ENCODE peak calls at places on chromosomes 4 and X, in six cellular contexts. K, B, T, D, M and P are unnamed samples.

GRCh38 chr4:109574931-109575804 is 15.1 kb downstream of the MCUB start:
- DNase-seq in K (no peak), B (no peak), T (no peak), D (no peak), M (no peak), P (no peak)

GRCh38 chr4:1404573-1405248 is 1.5 kb downstream of the NKX1-1 start:
- DNase-seq in K (no peak), B (no peak), T (peak; percentile 2), D (no peak), M (no peak), P (no peak)

GRCh38 chrX:101219840-101220191 is 230 bp downstream of the DRP2 start:
- DNase-seq in K (no peak), B (peak; percentile 17), T (no peak), D (no peak), M (no peak), P (no peak)

GRCh38 chrX:70973221-70973620 is 42.3 kb upstream of the SLC7A3 start:
- DNase-seq in K (no peak), B (no peak), T (no peak), D (no peak), M (no peak), P (peak; percentile 49)

GRCh38 chrX:102708900-102709299 is 3.3 kb upstream of the GPRASP2 start:
- DNase-seq in K (no peak), B (no peak), T (no peak), D (no peak), M (no peak), P (no peak)

GRCh38 chrX:34612036-34612435 is 45.0 kb downstream of the TMEM47 start:
- DNase-seq in K (no peak), B (no peak), T (no peak), D (no peak), M (no peak), P (no peak)

GRCh38 chr4:69321153-69321729 is 41.0 kb downstream of the UGT2B28 start:
- DNase-seq in K (no peak), B (no peak), T (peak; percentile 54), D (no peak), M (no peak), P (no peak)

GRCh38 chr4:528296-528695 is 29.3 kb downstream of the PIGG start:
- DNase-seq in K (no peak), B (no peak), T (no peak), D (no peak), M (no peak), P (no peak)

GRCh38 chr4:145694929-145695328 is 15.0 kb downstream of the C4orf51 start:
- DNase-seq in K (no peak), B (no peak), T (no peak), D (no peak), M (no peak), P (no peak)

GRCh38 chr4:102799816-102800215 is 27.5 kb downstream of the UBE2D3 start:
- DNase-seq in K (no peak), B (no peak), T (no peak), D (no peak), M (no peak), P (no peak)

GRCh38 chr4:162117051-162117450 is 46.7 kb downstream of the FSTL5 start:
- DNase-seq in K (no peak), B (no peak), T (no peak), D (no peak), M (no peak), P (no peak)

GRCh38 chrX:31480696-31481095 is 408.9 kb upstream of the FTHL17 start:
- DNase-seq in K (no peak), B (no peak), T (no peak), D (no peak), M (no peak), P (no peak)

GRCh38 chrX:54675762-54676161 is 122.3 kb downstream of the ITIH6 start:
- DNase-seq in K (no peak), B (no peak), T (no peak), D (no peak), M (no peak), P (no peak)

GRCh38 chrX:10648608-10649007 is 28.2 kb upstream of the MID1 start:
- DNase-seq in K (no peak), B (no peak), T (no peak), D (no peak), M (no peak), P (no peak)

GRCh38 chrX:70454441-70455365 is 10.1 kb downstream of the DLG3 start:
- DNase-seq in K (peak; percentile 78), B (peak; percentile 61), T (peak; percentile 81), D (peak; percentile 76), M (peak; percentile 47), P (peak; percentile 75)

GRCh38 chrX:123835661-123836371 is 24.0 kb upstream of the XIAP start:
- DNase-seq in K (no peak), B (no peak), T (no peak), D (no peak), M (no peak), P (peak; percentile 30)

GRCh38 chr4:3224971-3225850 is 23.7 kb upstream of the MSANTD1 start:
- DNase-seq in K (peak; percentile 11), B (no peak), T (no peak), D (peak; percentile 15), M (peak; percentile 15), P (no peak)

GRCh38 chrX:42398967-42399631 is 378.9 kb downstream of the PPP1R2C start:
- DNase-seq in K (no peak), B (no peak), T (no peak), D (no peak), M (no peak), P (no peak)

GRCh38 chr4:158051401-158052235 is 121.2 kb downstream of the GASK1B start:
- DNase-seq in K (peak; percentile 49), B (no peak), T (no peak), D (peak; percentile 45), M (peak; percentile 31), P (peak; percentile 38)

GRCh38 chr4:168059251-168059650 is 33.1 kb upstream of the ANXA10 start:
- DNase-seq in K (no peak), B (no peak), T (no peak), D (no peak), M (no peak), P (no peak)

GRCh38 chr4:122854444-122854843 is 27.8 kb downstream of the FGF2 start:
- DNase-seq in K (no peak), B (no peak), T (no peak), D (peak; percentile 19), M (no peak), P (no peak)

GRCh38 chrX:39852496-39852895 is 245.3 kb downstream of the BCOR start:
- DNase-seq in K (no peak), B (no peak), T (no peak), D (no peak), M (no peak), P (no peak)

GRCh38 chrX:151084454-151084853 is 91.9 kb upstream of the GPR50 start:
- DNase-seq in K (no peak), B (no peak), T (no peak), D (no peak), M (no peak), P (no peak)

GRCh38 chr4:83438719-83439118 is 16.9 kb downstream of the HELQ start:
- DNase-seq in K (no peak), B (no peak), T (no peak), D (no peak), M (no peak), P (no peak)

GRCh38 chrX:132375941-132376340 is 112.9 kb downstream of the MBNL3 start:
- DNase-seq in K (no peak), B (no peak), T (no peak), D (no peak), M (no peak), P (no peak)

GRCh38 chrX:41116948-41117347 is 31.7 kb downstream of the USP9X start:
- DNase-seq in K (no peak), B (no peak), T (no peak), D (no peak), M (no peak), P (no peak)

GRCh38 chrX:131058136-131058868 is at the start of gene ARHGAP36:
- DNase-seq in K (no peak), B (no peak), T (no peak), D (no peak), M (no peak), P (no peak)

GRCh38 chr4:4639370-4639769 is 97.5 kb upstream of the STX18 start:
- DNase-seq in K (no peak), B (no peak), T (no peak), D (no peak), M (no peak), P (no peak)

GRCh38 chrX:37684918-37685317 is 673 bp upstream of the XK start:
- DNase-seq in K (no peak), B (no peak), T (no peak), D (no peak), M (no peak), P (no peak)

GRCh38 chr4:145525291-145525740 is 43.7 kb downstream of the SMAD1 start:
- DNase-seq in K (no peak), B (no peak), T (no peak), D (no peak), M (no peak), P (no peak)

GRCh38 chr4:8151165-8151650 is 7.4 kb downstream of the ABLIM2 start:
- DNase-seq in K (no peak), B (no peak), T (no peak), D (no peak), M (no peak), P (no peak)

GRCh38 chr4:30536231-30536630 is 183.9 kb upstream of the PCDH7 start:
- DNase-seq in K (no peak), B (no peak), T (no peak), D (no peak), M (no peak), P (no peak)

GRCh38 chr4:6608758-6609414 is 31.6 kb upstream of the MRFAP1 start:
- DNase-seq in K (peak; percentile 47), B (no peak), T (no peak), D (no peak), M (no peak), P (peak; percentile 91)

GRCh38 chr4:124202106-124202505 is 510.4 kb downstream of the ANKRD50 start:
- DNase-seq in K (no peak), B (no peak), T (no peak), D (peak; percentile 41), M (peak; percentile 25), P (no peak)

GRCh38 chrX:19513383-19513782 is 1.9 kb downstream of the MAP3K15 start:
- DNase-seq in K (no peak), B (no peak), T (no peak), D (no peak), M (no peak), P (peak; percentile 54)

GRCh38 chrX:65745992-65746391 is 78.5 kb downstream of the MSN start:
- DNase-seq in K (no peak), B (no peak), T (peak; percentile 4), D (no peak), M (no peak), P (no peak)

GRCh38 chr4:53865031-53865430 is 199.4 kb downstream of the CHIC2 start:
- DNase-seq in K (no peak), B (no peak), T (no peak), D (no peak), M (no peak), P (no peak)